ENCODE peak calls at places on chromosomes 4 and X, in ten cellular contexts. N is epithelial cell of esophagus, H is brain microvascular endothelial cell, L is astrocyte of the spinal cord, E is aorta, Z is lung, X is bronchial epithelial cell, P is BJ, A is HCT116, B is AG10803. T is an unnamed sample.

GRCh38 chrX:53223955-53224859 is 800 bp downstream of the KDM5C start:
- DNase-seq in H (peak), E (no peak), N (peak), A (peak), Z (no peak), B (peak), P (no peak), L (peak), X (peak), T (peak)

GRCh38 chr4:105457997-105458396 is 15.9 kb downstream of the PPA2 start:
- DNase-seq in A (no peak), E (no peak), L (no peak), H (no peak), X (no peak), N (no peak), B (peak), Z (no peak), P (no peak), T (no peak)

GRCh38 chrX:119618439-119618838 is 12.2 kb upstream of the NKRF start:
- DNase-seq in H (no peak), B (no peak), A (no peak), E (peak), Z (no peak), X (no peak), N (no peak), P (no peak), L (no peak), T (no peak)

GRCh38 chr4:138666366-138666765 is 349.2 kb upstream of the NOCT start:
- DNase-seq in P (no peak), N (no peak), L (no peak), H (no peak), A (no peak), X (no peak), Z (no peak), E (no peak), B (no peak), T (no peak)

GRCh38 chr4:143082698-143083097 is 102.0 kb upstream of the USP38 start:
- DNase-seq in B (no peak), L (no peak), Z (no peak), A (no peak), H (no peak), N (no peak), X (no peak), E (no peak), P (no peak), T (no peak)

GRCh38 chr4:117983541-117984451 is 50.5 kb upstream of the NDST3 start:
- DNase-seq in P (no peak), B (no peak), L (peak), A (no peak), X (peak), E (no peak), H (no peak), Z (no peak), N (peak), T (peak)

GRCh38 chrX:17470136-17470535 is 95.1 kb downstream of the NHS start:
- DNase-seq in Z (no peak), E (no peak), L (no peak), X (peak), P (no peak), N (peak), B (no peak), H (no peak), A (no peak), T (no peak)

GRCh38 chr4:8464376-8464775 is 23.8 kb downstream of the TRMT44 start:
- DNase-seq in Z (no peak), E (no peak), H (no peak), N (no peak), A (no peak), P (no peak), B (no peak), L (no peak), X (no peak), T (no peak)

GRCh38 chrX:78092296-78092695 is 11.8 kb upstream of the PGK1 start:
- DNase-seq in L (peak), B (peak), H (peak), A (peak), X (peak), P (peak), N (peak), E (no peak), Z (no peak), T (no peak)

DNA sequence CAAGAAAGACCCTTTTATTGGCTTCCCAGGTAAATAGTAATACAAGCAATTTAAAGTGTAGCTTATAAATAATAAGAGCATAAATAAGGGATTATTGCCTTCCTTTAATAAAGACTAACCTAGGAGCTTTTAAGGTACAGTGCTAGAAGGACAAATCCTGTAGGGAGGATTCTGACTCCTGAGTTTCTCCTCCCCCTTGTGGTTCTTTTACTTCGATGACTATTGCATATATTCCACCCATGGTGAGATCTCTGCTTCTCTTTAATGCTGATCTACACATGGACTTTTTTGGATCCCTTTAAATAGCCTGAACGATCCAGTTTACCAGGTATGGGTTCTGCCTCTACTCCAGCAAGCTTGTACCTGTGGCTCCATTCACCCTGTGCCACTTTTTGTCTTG is 2.5 kb downstream of the GALNT7 start:
- DNase-seq in X (peak), E (no peak), A (no peak), B (no peak), N (peak), H (no peak), P (no peak), Z (no peak), L (peak), T (peak)
- H3K4me3 ChIP-seq in X (no peak), E (no peak), A (no peak), B (no peak), N (no peak), H (no peak), P (no peak), Z (no peak), L (no peak), T (no peak)

GRCh38 chr4:40246938-40247337 is 50.1 kb downstream of the RHOH start:
- DNase-seq in E (no peak), N (no peak), A (no peak), X (no peak), L (no peak), P (no peak), H (no peak), B (no peak), Z (no peak), T (no peak)
- H3K4me3 ChIP-seq in E (no peak), N (no peak), A (no peak), X (no peak), L (no peak), P (no peak), H (no peak), B (no peak), Z (no peak), T (no peak)

GRCh38 chrX:128759745-128760144 is 707.5 kb upstream of the ACTRT1 start:
- DNase-seq in L (no peak), X (no peak), H (peak), P (no peak), Z (no peak), A (no peak), B (no peak), N (no peak), E (no peak), T (no peak)

GRCh38 chrX:128754130-128754529 is 701.9 kb upstream of the ACTRT1 start:
- DNase-seq in H (no peak), L (no peak), N (no peak), Z (no peak), X (no peak), E (no peak), P (no peak), A (no peak), B (no peak), T (no peak)

DNA sequence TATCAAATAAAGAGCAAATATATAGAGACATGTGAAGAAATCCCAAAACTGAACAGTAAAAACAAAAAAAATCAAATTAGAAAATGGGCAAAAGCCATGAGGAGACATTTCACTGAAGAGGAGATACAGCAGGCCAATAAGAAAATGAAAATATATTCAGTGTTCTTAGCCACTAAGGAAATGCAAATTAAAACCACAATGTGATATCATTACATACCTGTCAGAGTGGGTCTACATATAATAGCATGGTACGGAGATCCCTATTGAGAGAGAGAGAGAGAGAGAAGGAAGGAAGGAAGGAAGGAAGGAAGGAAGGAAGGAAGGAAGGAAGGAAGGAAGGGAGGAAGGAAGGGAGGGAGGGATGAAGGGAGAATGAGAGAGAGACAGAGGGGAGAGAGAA is 707.0 kb upstream of the ACTRT1 start:
- DNase-seq in P (no peak), L (no peak), N (no peak), H (no peak), A (no peak), E (no peak), X (no peak), B (no peak), Z (no peak), T (no peak)
- H3K4me3 ChIP-seq in P (no peak), L (no peak), N (no peak), H (no peak), A (no peak), E (no peak), X (no peak), B (no peak), Z (no peak), T (no peak)

GRCh38 chrX:154409222-154409871 is at the start of gene DNASE1L1:
- DNase-seq in L (peak), B (peak), N (peak), H (peak), P (peak), X (peak), E (peak), A (no peak), Z (peak), T (no peak)
- H3K4me3 ChIP-seq in L (peak), B (peak), N (peak), H (peak), P (peak), X (peak), E (peak), A (peak), Z (peak), T (no peak)

GRCh38 chrX:71625471-71625870 is 7.2 kb upstream of the CXCR3 start:
- DNase-seq in P (no peak), L (no peak), A (no peak), X (no peak), N (no peak), H (no peak), B (no peak), E (no peak), Z (no peak), T (no peak)

GRCh38 chrX:71632923-71633657 is 14.8 kb upstream of the CXCR3 start:
- DNase-seq in Z (no peak), E (no peak), A (no peak), H (no peak), B (no peak), P (no peak), L (no peak), N (no peak), X (no peak), T (no peak)

GRCh38 chrX:71627588-71628404 is 9.5 kb upstream of the CXCR3 start:
- DNase-seq in H (no peak), A (no peak), P (no peak), N (no peak), L (no peak), B (peak), Z (no peak), X (no peak), E (no peak), T (no peak)

GRCh38 chrX:71626576-71626975 is 8.3 kb upstream of the CXCR3 start:
- DNase-seq in B (no peak), N (no peak), X (no peak), H (no peak), A (no peak), E (no peak), L (no peak), P (no peak), Z (no peak), T (no peak)

GRCh38 chrX:71629467-71629866 is 11.2 kb upstream of the CXCR3 start:
- DNase-seq in B (no peak), E (no peak), H (no peak), P (no peak), L (no peak), N (no peak), A (no peak), Z (no peak), X (no peak), T (no peak)
- H3K4me3 ChIP-seq in B (no peak), E (no peak), H (no peak), P (no peak), L (no peak), N (no peak), A (no peak), Z (no peak), X (no peak), T (no peak)

DNA sequence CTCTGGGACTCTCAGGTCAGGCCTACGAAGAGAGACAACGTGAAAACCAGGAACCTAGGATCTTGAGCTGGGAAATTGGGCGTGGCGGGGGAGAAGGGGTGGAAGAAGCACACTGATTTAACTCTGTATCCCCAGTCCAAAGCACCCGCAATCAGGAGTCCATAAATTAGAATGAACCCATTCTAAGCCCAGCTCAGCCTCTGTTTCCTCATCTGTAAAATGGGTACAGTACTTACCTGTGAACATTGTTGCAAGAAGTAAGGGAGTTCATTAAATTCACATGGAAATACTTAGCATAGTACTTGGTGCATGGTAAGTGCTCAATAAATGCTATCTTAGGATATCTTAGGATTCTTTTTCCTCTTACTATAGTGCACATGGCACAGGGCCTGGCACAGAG is 326.7 kb downstream of the BCOR start:
- DNase-seq in E (no peak), H (no peak), L (no peak), A (no peak), X (no peak), P (no peak), N (no peak), B (no peak), Z (no peak), T (no peak)
- H3K4me3 ChIP-seq in E (no peak), H (no peak), L (no peak), A (no peak), X (no peak), P (no peak), N (no peak), B (no peak), Z (no peak), T (no peak)

GRCh38 chr4:3461515-3462291 is 1.4 kb upstream of the DOK7 start:
- DNase-seq in H (no peak), L (no peak), P (no peak), X (peak), B (no peak), Z (peak), E (peak), A (no peak), N (peak), T (no peak)
- H3K4me3 ChIP-seq in H (no peak), L (no peak), P (no peak), X (no peak), B (no peak), Z (no peak), E (no peak), A (no peak), N (no peak), T (no peak)

DNA sequence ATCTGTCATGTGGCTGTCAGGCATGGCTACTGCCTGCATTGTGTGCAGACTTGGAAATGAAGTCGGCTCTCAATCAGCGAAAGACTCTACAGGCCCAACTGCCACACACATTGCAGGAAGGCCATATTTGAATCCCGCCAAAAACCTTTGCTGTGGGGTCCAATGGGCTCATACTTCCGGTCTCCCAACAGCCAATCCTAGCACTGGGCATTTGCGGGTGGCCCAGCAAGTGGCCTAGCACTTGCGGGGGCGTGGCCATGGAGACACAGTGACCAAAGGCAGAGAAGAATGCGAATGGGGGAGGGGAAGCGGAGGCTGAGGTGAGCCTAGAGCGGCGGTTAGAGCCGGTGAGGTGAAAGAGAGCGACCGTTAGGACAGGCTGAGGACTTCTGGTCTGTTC is at the start of gene OTUD6A:
- DNase-seq in N (no peak), X (no peak), B (no peak), A (no peak), E (no peak), P (no peak), Z (no peak), L (no peak), H (no peak), T (no peak)
- H3K4me3 ChIP-seq in N (no peak), X (no peak), B (no peak), A (no peak), E (no peak), P (no peak), Z (no peak), L (no peak), H (no peak), T (no peak)

GRCh38 chr4:1042352-1043025 is 31.1 kb downstream of the FGFRL1 start:
- DNase-seq in N (no peak), X (no peak), A (no peak), L (no peak), H (no peak), Z (no peak), E (peak), P (no peak), B (no peak), T (no peak)

GRCh38 chr4:1041147-1041935 is 29.9 kb downstream of the FGFRL1 start:
- DNase-seq in A (no peak), L (peak), E (no peak), N (peak), Z (no peak), X (peak), B (peak), P (no peak), H (peak), T (no peak)

GRCh38 chr4:1043162-1043561 is 31.7 kb downstream of the FGFRL1 start:
- DNase-seq in B (no peak), X (no peak), Z (no peak), L (no peak), E (no peak), A (no peak), H (no peak), N (no peak), P (no peak), T (no peak)

GRCh38 chr4:1040344-1041146 is 29.1 kb downstream of the FGFRL1 start:
- DNase-seq in L (no peak), P (no peak), Z (no peak), X (no peak), N (no peak), E (no peak), B (no peak), A (no peak), H (no peak), T (no peak)

DNA sequence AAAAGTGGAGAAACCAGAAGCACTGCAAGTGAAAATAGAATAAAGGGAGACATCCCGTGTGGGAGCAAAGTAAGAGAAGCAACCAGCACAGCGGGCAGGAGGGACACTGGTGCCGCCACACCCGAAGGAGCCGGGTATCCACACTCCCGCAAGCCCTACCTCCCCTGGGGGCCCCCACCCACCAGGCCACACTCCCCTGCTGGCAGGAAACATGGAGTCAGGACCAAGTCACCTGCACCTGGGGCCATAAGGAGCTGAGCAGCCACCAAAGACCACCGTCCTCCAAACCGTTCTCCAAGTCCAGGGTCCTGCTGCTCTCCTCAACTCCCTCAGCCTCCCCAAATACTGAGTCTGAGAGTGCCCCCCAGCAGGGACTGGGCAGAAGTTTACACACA is 30.5 kb downstream of the FGFRL1 start:
- DNase-seq in P (no peak), H (no peak), E (peak), B (no peak), Z (no peak), N (no peak), L (no peak), A (no peak), X (no peak), T (no peak)
- H3K4me3 ChIP-seq in P (no peak), H (no peak), E (no peak), B (peak), Z (no peak), N (no peak), L (no peak), A (peak), X (no peak), T (no peak)

GRCh38 chr4:40984051-40984450 is 230.3 kb downstream of the APBB2 start:
- DNase-seq in H (no peak), L (no peak), X (no peak), A (no peak), N (no peak), P (no peak), E (no peak), B (peak), Z (no peak), T (no peak)
- H3K4me3 ChIP-seq in H (no peak), L (no peak), X (no peak), A (no peak), N (no peak), P (no peak), E (no peak), B (no peak), Z (no peak), T (no peak)